ENCODE peak calls at places on chromosomes 16 and 17, in six cellular contexts. F is transverse colon; M is lung; I is CD4-positive, alpha-beta memory T cell; W is tibial nerve; X is GM23248. B is an unnamed sample. For H3K4me1, the result is how much of the 10 kb centered on the place peaks cover.

GRCh38 chr16:58236831-58237230 is 38.9 kb upstream of the CSNK2A2 start:
- DNase-seq in M (no peak), I (no peak), F (no peak), W (no peak), X (no peak), B (peak)

GRCh38 chr16:87538594-87538993 is 45.8 kb upstream of the ZCCHC14 start:
- DNase-seq in X (peak), W (no peak), I (no peak), M (no peak), F (no peak), B (no peak)

GRCh38 chr17:44221072-44221861 is 1.8 kb upstream of the UBTF start:
- DNase-seq in W (peak), M (peak), F (peak), X (peak), I (peak), B (peak)

GRCh38 chr17:48351916-48352332 is 78.1 kb downstream of the SKAP1 start:
- DNase-seq in W (no peak), F (no peak), X (peak), M (no peak), I (peak), B (no peak)

GRCh38 chr16:5581963-5582362 is 484.4 kb upstream of the EEF2KMT start:
- DNase-seq in X (no peak), F (no peak), W (no peak), I (no peak), M (no peak), B (no peak)

GRCh38 chr16:72247821-72248253 is 75.9 kb upstream of the PMFBP1 start:
- DNase-seq in X (peak), M (no peak), F (no peak), W (no peak), I (no peak), B (no peak)

GRCh38 chr17:58302919-58303551 is 22.3 kb upstream of the MPO start:
- DNase-seq in W (no peak), F (no peak), M (peak), I (no peak), X (no peak), B (no peak)

GRCh38 chr17:40343126-40344119 is 21.1 kb downstream of the GJD3 start:
- DNase-seq in M (no peak), F (peak), I (no peak), X (peak), W (no peak), B (no peak)

GRCh38 chr17:57507828-57508227 is 237.3 kb downstream of the CCDC182 start:
- DNase-seq in M (no peak), I (no peak), F (no peak), X (no peak), W (no peak), B (no peak)

GRCh38 chr17:77325537-77325825 is 184.7 kb downstream of the SEC14L1 start:
- DNase-seq in W (no peak), F (no peak), I (no peak), X (no peak), M (no peak), B (no peak)
- H3K4me1 ChIP-seq in W (under half), F (half or more), I (half or more), X (under half), M (under half), B (under half)

DNA sequence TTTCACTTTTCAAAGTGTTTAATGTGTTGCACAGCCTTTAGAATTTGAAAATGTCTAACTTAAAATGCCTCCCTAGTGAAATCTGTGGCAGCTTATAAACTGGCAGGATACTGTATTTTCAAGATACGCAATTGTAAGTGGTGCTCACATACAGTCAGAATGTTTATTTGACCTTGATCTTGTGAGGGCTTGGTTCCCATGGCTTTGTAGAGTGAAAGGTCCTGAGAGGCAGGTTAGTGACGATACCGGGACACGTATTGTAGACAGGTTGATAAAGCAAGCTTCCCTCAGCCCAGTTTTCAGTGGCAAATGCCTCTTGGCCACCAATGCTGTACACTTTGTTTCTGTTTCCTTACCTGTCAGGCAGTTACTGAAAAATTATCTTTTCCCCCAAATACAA is 426.6 kb downstream of the MAF start:
- DNase-seq in F (no peak), W (no peak), I (no peak), M (no peak), X (no peak), B (no peak)
- H3K4me3 ChIP-seq in F (no peak), W (no peak), I (no peak), M (no peak), X (no peak), B (no peak)

GRCh38 chr16:14302031-14302398 is 230.9 kb downstream of the MRTFB start:
- DNase-seq in M (no peak), F (peak), X (peak), W (no peak), I (no peak), B (no peak)
- H3K27ac ChIP-seq in M (no peak), F (peak), X (peak), W (peak), I (no peak), B (peak)

GRCh38 chr16:2516391-2517240 is 2.9 kb downstream of the ATP6V0C start:
- DNase-seq in W (no peak), I (no peak), F (no peak), X (peak), M (peak), B (no peak)
- H3K4me1 ChIP-seq in W (under half), I (half or more), F (half or more), X (under half), M (under half), B (under half)